ENCODE peak calls at places on chromosome 13, in nine cellular contexts. O is AG09319; Y is activated CD4-positive, alpha-beta T cell treated with anti-CD3 and anti-CD28 coated beads, Interleukin-2, amount 50 U/mL, for 1 hour; Z is fibroblast of pulmonary artery; L is EL; J is stimulated activated naive CD8-positive, alpha-beta T cell treated with anti-CD3 and anti-CD28 coated beads, Interleukin-15, amount 100 ng/mL, for 72 hours; W is HCT116; U is AG09309; V is SW480. H is an unnamed sample.

GRCh38 chr13:20105161-20105689 is 55.6 kb downstream of the GJA3 start:
- DNase-seq in O (no peak), Y (no peak), Z (no peak), L (no peak), J (no peak), W (no peak), U (no peak), V (no peak), H (no peak)

GRCh38 chr13:52848455-52849190 is at the start of gene PCDH8:
- DNase-seq in O (no peak), Y (no peak), Z (no peak), L (no peak), J (no peak), W (no peak), U (no peak), V (peak), H (no peak)

GRCh38 chr13:76874466-76874865 is 11.7 kb downstream of the KCTD12 start:
- DNase-seq in O (no peak), Y (no peak), Z (no peak), L (no peak), J (no peak), W (no peak), U (no peak), V (no peak), H (no peak)

GRCh38 chr13:72959643-72960042 is 99.2 kb upstream of the KLF5 start:
- DNase-seq in O (no peak), Y (no peak), Z (peak), L (no peak), J (no peak), W (no peak), U (no peak), V (no peak), H (no peak)

GRCh38 chr13:73449258-73449657 is 390.5 kb downstream of the KLF5 start:
- DNase-seq in O (no peak), Y (no peak), Z (peak), L (no peak), J (no peak), W (no peak), U (no peak), V (no peak), H (no peak)

GRCh38 chr13:33217256-33217655 is 68.3 kb downstream of the STARD13 start:
- DNase-seq in O (no peak), Y (no peak), Z (no peak), L (no peak), J (no peak), W (no peak), U (no peak), V (no peak), H (no peak)

GRCh38 chr13:79692846-79693245 is 211.9 kb downstream of the NDFIP2 start:
- DNase-seq in O (peak), Y (no peak), Z (peak), L (no peak), J (no peak), W (no peak), U (no peak), V (no peak), H (no peak)

GRCh38 chr13:75721307-75721706 is 85.2 kb downstream of the LMO7 start:
- DNase-seq in O (no peak), Y (no peak), Z (no peak), L (no peak), J (no peak), W (no peak), U (no peak), V (no peak), H (no peak)

GRCh38 chr13:20191311-20191901 is 1.3 kb downstream of the GJB2 start:
- DNase-seq in O (no peak), Y (no peak), Z (no peak), L (no peak), J (no peak), W (no peak), U (no peak), V (no peak), H (no peak)

GRCh38 chr13:44818428-44818827 is 170.8 kb downstream of the NUFIP1 start:
- DNase-seq in O (no peak), Y (no peak), Z (peak), L (peak), J (no peak), W (peak), U (no peak), V (peak), H (no peak)

GRCh38 chr13:114045113-114045735 is 71.3 kb upstream of the C13orf46 start:
- DNase-seq in O (no peak), Y (no peak), Z (no peak), L (no peak), J (no peak), W (no peak), U (no peak), V (no peak), H (no peak)

GRCh38 chr13:35979378-35979911 is 151.7 kb downstream of the DCLK1 start:
- DNase-seq in O (peak), Y (no peak), Z (peak), L (peak), J (no peak), W (no peak), U (peak), V (no peak), H (no peak)

GRCh38 chr13:59931621-59932020 is 232.1 kb downstream of the DIAPH3 start:
- DNase-seq in O (no peak), Y (no peak), Z (no peak), L (no peak), J (no peak), W (no peak), U (no peak), V (no peak), H (no peak)

GRCh38 chr13:109274188-109274821 is 512.1 kb downstream of the IRS2 start:
- DNase-seq in O (no peak), Y (no peak), Z (peak), L (peak), J (no peak), W (no peak), U (no peak), V (peak), H (no peak)

GRCh38 chr13:100510208-100510997 is 78.2 kb downstream of the GGACT start:
- DNase-seq in O (no peak), Y (no peak), Z (no peak), L (no peak), J (no peak), W (no peak), U (no peak), V (no peak), H (no peak)

GRCh38 chr13:46896346-46897138 is at the start of gene HTR2A:
- DNase-seq in O (no peak), Y (no peak), Z (peak), L (peak), J (no peak), W (no peak), U (no peak), V (peak), H (no peak)

GRCh38 chr13:64417609-64418008 is 2812.5 kb downstream of the PCDH9 start:
- DNase-seq in O (no peak), Y (no peak), Z (no peak), L (no peak), J (no peak), W (no peak), U (no peak), V (no peak), H (no peak)

GRCh38 chr13:24023073-24023472 is 125.8 kb upstream of the C1QTNF9B start:
- DNase-seq in O (no peak), Y (no peak), Z (no peak), L (no peak), J (no peak), W (no peak), U (no peak), V (no peak), H (no peak)

GRCh38 chr13:81493144-81493543 is 1152.2 kb upstream of the SPRY2 start:
- DNase-seq in O (no peak), Y (no peak), Z (no peak), L (no peak), J (no peak), W (no peak), U (no peak), V (no peak), H (no peak)

GRCh38 chr13:94056362-94056990 is 423.0 kb downstream of the DCT start:
- DNase-seq in O (no peak), Y (no peak), Z (no peak), L (peak), J (no peak), W (no peak), U (no peak), V (no peak), H (no peak)

GRCh38 chr13:41308241-41308640 is 2.8 kb upstream of the NAA16 start:
- DNase-seq in O (no peak), Y (no peak), Z (no peak), L (no peak), J (no peak), W (no peak), U (no peak), V (no peak), H (no peak)

GRCh38 chr13:40505196-40505595 is 161.2 kb downstream of the FOXO1 start:
- DNase-seq in O (no peak), Y (no peak), Z (no peak), L (peak), J (no peak), W (no peak), U (no peak), V (no peak), H (no peak)

GRCh38 chr13:102948006-102948405 is 102.2 kb downstream of the ERCC5 start:
- DNase-seq in O (no peak), Y (no peak), Z (peak), L (no peak), J (no peak), W (no peak), U (no peak), V (no peak), H (no peak)

GRCh38 chr13:22874839-22875238 is 305.9 kb upstream of the SGCG start:
- DNase-seq in O (no peak), Y (no peak), Z (no peak), L (no peak), J (no peak), W (no peak), U (no peak), V (no peak), H (no peak)

GRCh38 chr13:31980842-31981241 is 50.7 kb upstream of the FRY start:
- DNase-seq in O (no peak), Y (no peak), Z (no peak), L (no peak), J (no peak), W (no peak), U (no peak), V (no peak), H (no peak)

GRCh38 chr13:46386996-46387851 is at the start of gene RUBCNL:
- DNase-seq in O (no peak), Y (no peak), Z (no peak), L (peak), J (peak), W (peak), U (no peak), V (peak), H (peak)

GRCh38 chr13:21625366-21625765 is 21.4 kb upstream of the MICU2 start:
- DNase-seq in O (no peak), Y (no peak), Z (peak), L (peak), J (no peak), W (peak), U (no peak), V (peak), H (no peak)

GRCh38 chr13:27487776-27488175 is 37.4 kb upstream of the MTIF3 start:
- DNase-seq in O (no peak), Y (no peak), Z (no peak), L (no peak), J (no peak), W (no peak), U (no peak), V (no peak), H (no peak)